ENCODE peak calls at places on chromosomes 5 and 9, in ten cellular contexts. P, F, N, G, J, W, E, A, D and R are unnamed samples.

GRCh38 chr5:32443145-32443540 is 1.4 kb downstream of the ZFR start:
- DNase-seq in P (no peak), F (peak; percentile 43), N (no peak), G (no peak), J (peak; percentile 69), W (no peak), E (no peak), A (no peak), D (no peak), R (no peak)

GRCh38 chr5:151745071-151745705 is 13.2 kb downstream of the ATOX1 start:
- DNase-seq in P (peak; percentile 83), F (peak; percentile 87), N (peak; percentile 81), G (no peak), J (peak; percentile 96), W (no peak), E (no peak), A (peak; percentile 68), D (no peak), R (no peak)

GRCh38 chr5:2563046-2563445 is 188.4 kb downstream of the IRX2 start:
- DNase-seq in P (no peak), F (no peak), N (no peak), G (no peak), J (no peak), W (no peak), E (no peak), A (no peak), D (no peak), R (no peak)

GRCh38 chr5:83321656-83322055 is 149.9 kb upstream of the VCAN start:
- DNase-seq in P (no peak), F (peak; percentile 50), N (no peak), G (no peak), J (peak; percentile 75), W (no peak), E (no peak), A (no peak), D (no peak), R (no peak)

GRCh38 chr5:157308826-157309465 is 43.0 kb downstream of the CYFIP2 start:
- DNase-seq in P (no peak), F (peak; percentile 60), N (peak; percentile 74), G (no peak), J (peak; percentile 60), W (no peak), E (no peak), A (no peak), D (no peak), R (no peak)

GRCh38 chr5:149646564-149646963 is 65.3 kb downstream of the ARHGEF37 start:
- DNase-seq in P (no peak), F (no peak), N (no peak), G (no peak), J (no peak), W (peak; percentile 55), E (no peak), A (peak; percentile 60), D (peak; percentile 39), R (peak; percentile 22)

GRCh38 chr5:102811962-102812361 is 56.9 kb downstream of the PAM start:
- DNase-seq in P (no peak), F (peak; percentile 34), N (no peak), G (peak; percentile 51), J (peak; percentile 76), W (no peak), E (peak; percentile 77), A (no peak), D (peak; percentile 24), R (no peak)

GRCh38 chr9:126681336-126681735 is 67.6 kb downstream of the LMX1B start:
- DNase-seq in P (no peak), F (no peak), N (no peak), G (no peak), J (no peak), W (no peak), E (no peak), A (no peak), D (peak; percentile 24), R (no peak)

GRCh38 chr9:22682536-22683392 is 236.1 kb downstream of the DMRTA1 start:
- DNase-seq in P (no peak), F (peak; percentile 76), N (peak; percentile 48), G (no peak), J (peak; percentile 14), W (no peak), E (no peak), A (no peak), D (no peak), R (no peak)

GRCh38 chr9:98345011-98345410 is 89.6 kb upstream of the TBC1D2 start:
- DNase-seq in P (no peak), F (no peak), N (no peak), G (no peak), J (peak; percentile 18), W (no peak), E (peak; percentile 52), A (no peak), D (no peak), R (no peak)

GRCh38 chr5:57889558-57889957 is 406.9 kb upstream of the ACTBL2 start:
- DNase-seq in P (no peak), F (peak; percentile 91), N (peak; percentile 24), G (no peak), J (peak; percentile 51), W (peak; percentile 58), E (no peak), A (no peak), D (no peak), R (no peak)